ENCODE peak calls at places on chromosomes 2 and 18, in eight cellular contexts. One of them, this sample, is unnamed.

GRCh38 chr2:10817413-10817812 is 4.8 kb upstream of the PDIA6 start:
- DNase-seq in activated T-helper 1 cell treated with anti-CD3 and anti-CD28 coated beads, Interleukin-2, amount 50 U/mL, for 16 hours: no peak
- DNase-seq in hepatic stellate cell: peak
- DNase-seq in EL: no peak
- DNase-seq in HT1080: no peak
- DNase-seq in activated naive CD4-positive, alpha-beta T cell: no peak
- DNase-seq in H54: no peak
- DNase-seq in M059J: peak
- DNase-seq in this sample: no peak

GRCh38 chr2:88739985-88740600 is 48.6 kb downstream of the RPIA start:
- DNase-seq in hepatic stellate cell: peak
- DNase-seq in HT1080: peak
- DNase-seq in activated naive CD4-positive, alpha-beta T cell: peak
- DNase-seq in activated T-helper 1 cell treated with anti-CD3 and anti-CD28 coated beads, Interleukin-2, amount 50 U/mL, for 16 hours: peak
- DNase-seq in M059J: peak
- DNase-seq in H54: peak
- DNase-seq in EL: peak
- DNase-seq in this sample: no peak

GRCh38 chr18:23231340-23232021 is 96.2 kb downstream of the CABLES1 start:
- DNase-seq in hepatic stellate cell: peak
- DNase-seq in EL: peak
- DNase-seq in M059J: peak
- DNase-seq in activated naive CD4-positive, alpha-beta T cell: peak
- DNase-seq in HT1080: peak
- DNase-seq in H54: no peak
- DNase-seq in activated T-helper 1 cell treated with anti-CD3 and anti-CD28 coated beads, Interleukin-2, amount 50 U/mL, for 16 hours: peak
- DNase-seq in this sample: no peak

GRCh38 chr2:231190531-231191197 is 7.8 kb upstream of the ARMC9 start:
- DNase-seq in activated T-helper 1 cell treated with anti-CD3 and anti-CD28 coated beads, Interleukin-2, amount 50 U/mL, for 16 hours: no peak
- DNase-seq in M059J: peak
- DNase-seq in H54: peak
- DNase-seq in HT1080: no peak
- DNase-seq in activated naive CD4-positive, alpha-beta T cell: no peak
- DNase-seq in hepatic stellate cell: peak
- DNase-seq in EL: no peak
- DNase-seq in this sample: no peak

GRCh38 chr18:3425030-3425429 is 24.9 kb upstream of the TGIF1 start:
- DNase-seq in M059J: no peak
- DNase-seq in HT1080: no peak
- DNase-seq in activated T-helper 1 cell treated with anti-CD3 and anti-CD28 coated beads, Interleukin-2, amount 50 U/mL, for 16 hours: no peak
- DNase-seq in hepatic stellate cell: no peak
- DNase-seq in EL: no peak
- DNase-seq in H54: no peak
- DNase-seq in activated naive CD4-positive, alpha-beta T cell: no peak
- DNase-seq in this sample: no peak

GRCh38 chr2:118090387-118091139 is 2.3 kb downstream of the INSIG2 start:
- DNase-seq in HT1080: no peak
- DNase-seq in hepatic stellate cell: no peak
- DNase-seq in H54: no peak
- DNase-seq in activated T-helper 1 cell treated with anti-CD3 and anti-CD28 coated beads, Interleukin-2, amount 50 U/mL, for 16 hours: no peak
- DNase-seq in M059J: no peak
- DNase-seq in EL: no peak
- DNase-seq in activated naive CD4-positive, alpha-beta T cell: no peak
- DNase-seq in this sample: no peak

GRCh38 chr2:180742809-180743208 is 237.6 kb upstream of the UBE2E3 start:
- DNase-seq in activated T-helper 1 cell treated with anti-CD3 and anti-CD28 coated beads, Interleukin-2, amount 50 U/mL, for 16 hours: no peak
- DNase-seq in hepatic stellate cell: no peak
- DNase-seq in H54: no peak
- DNase-seq in HT1080: peak
- DNase-seq in activated naive CD4-positive, alpha-beta T cell: no peak
- DNase-seq in EL: peak
- DNase-seq in M059J: peak
- DNase-seq in this sample: no peak

GRCh38 chr2:237931205-237931721 is 35.6 kb upstream of the UBE2F start:
- DNase-seq in H54: no peak
- DNase-seq in hepatic stellate cell: peak
- DNase-seq in M059J: no peak
- DNase-seq in EL: peak
- DNase-seq in HT1080: no peak
- DNase-seq in activated naive CD4-positive, alpha-beta T cell: no peak
- DNase-seq in activated T-helper 1 cell treated with anti-CD3 and anti-CD28 coated beads, Interleukin-2, amount 50 U/mL, for 16 hours: no peak
- DNase-seq in this sample: no peak

GRCh38 chr18:58781627-58782194 is 83.0 kb upstream of the ZNF532 start:
- DNase-seq in H54: peak
- DNase-seq in M059J: peak
- DNase-seq in activated naive CD4-positive, alpha-beta T cell: peak
- DNase-seq in activated T-helper 1 cell treated with anti-CD3 and anti-CD28 coated beads, Interleukin-2, amount 50 U/mL, for 16 hours: peak
- DNase-seq in EL: peak
- DNase-seq in hepatic stellate cell: peak
- DNase-seq in HT1080: peak
- DNase-seq in this sample: no peak

GRCh38 chr2:10028988-10029874 is 14.1 kb upstream of the KLF11 start:
- DNase-seq in activated T-helper 1 cell treated with anti-CD3 and anti-CD28 coated beads, Interleukin-2, amount 50 U/mL, for 16 hours: no peak
- DNase-seq in activated naive CD4-positive, alpha-beta T cell: peak
- DNase-seq in hepatic stellate cell: no peak
- DNase-seq in M059J: no peak
- DNase-seq in H54: peak
- DNase-seq in HT1080: peak
- DNase-seq in EL: no peak
- DNase-seq in this sample: peak

GRCh38 chr18:77766421-77766820 is 516.8 kb downstream of the GALR1 start:
- DNase-seq in EL: no peak
- DNase-seq in M059J: no peak
- DNase-seq in HT1080: no peak
- DNase-seq in activated naive CD4-positive, alpha-beta T cell: no peak
- DNase-seq in H54: no peak
- DNase-seq in activated T-helper 1 cell treated with anti-CD3 and anti-CD28 coated beads, Interleukin-2, amount 50 U/mL, for 16 hours: no peak
- DNase-seq in hepatic stellate cell: no peak
- DNase-seq in this sample: no peak

GRCh38 chr2:73972846-73973245 is 11.9 kb upstream of the TET3 start:
- DNase-seq in EL: no peak
- DNase-seq in M059J: no peak
- DNase-seq in activated T-helper 1 cell treated with anti-CD3 and anti-CD28 coated beads, Interleukin-2, amount 50 U/mL, for 16 hours: no peak
- DNase-seq in activated naive CD4-positive, alpha-beta T cell: no peak
- DNase-seq in HT1080: no peak
- DNase-seq in hepatic stellate cell: no peak
- DNase-seq in H54: no peak
- DNase-seq in this sample: no peak

GRCh38 chr2:112679484-112679883 is 33.7 kb downstream of the SLC20A1 start:
- DNase-seq in activated T-helper 1 cell treated with anti-CD3 and anti-CD28 coated beads, Interleukin-2, amount 50 U/mL, for 16 hours: no peak
- DNase-seq in M059J: peak
- DNase-seq in hepatic stellate cell: no peak
- DNase-seq in EL: peak
- DNase-seq in HT1080: peak
- DNase-seq in H54: peak
- DNase-seq in activated naive CD4-positive, alpha-beta T cell: no peak
- DNase-seq in this sample: no peak

GRCh38 chr2:105872142-105872728 is 127.5 kb downstream of the NCK2 start:
- DNase-seq in hepatic stellate cell: no peak
- DNase-seq in H54: no peak
- DNase-seq in activated naive CD4-positive, alpha-beta T cell: no peak
- DNase-seq in M059J: no peak
- DNase-seq in activated T-helper 1 cell treated with anti-CD3 and anti-CD28 coated beads, Interleukin-2, amount 50 U/mL, for 16 hours: no peak
- DNase-seq in HT1080: no peak
- DNase-seq in EL: no peak
- DNase-seq in this sample: no peak

GRCh38 chr2:178761759-178762371 is 45.4 kb downstream of the TTN start:
- DNase-seq in H54: no peak
- DNase-seq in HT1080: peak
- DNase-seq in activated T-helper 1 cell treated with anti-CD3 and anti-CD28 coated beads, Interleukin-2, amount 50 U/mL, for 16 hours: no peak
- DNase-seq in hepatic stellate cell: no peak
- DNase-seq in activated naive CD4-positive, alpha-beta T cell: no peak
- DNase-seq in M059J: peak
- DNase-seq in EL: peak
- DNase-seq in this sample: peak

GRCh38 chr2:163878718-163879117 is 142.9 kb upstream of the FIGN start:
- DNase-seq in H54: no peak
- DNase-seq in HT1080: peak
- DNase-seq in activated T-helper 1 cell treated with anti-CD3 and anti-CD28 coated beads, Interleukin-2, amount 50 U/mL, for 16 hours: no peak
- DNase-seq in M059J: peak
- DNase-seq in activated naive CD4-positive, alpha-beta T cell: no peak
- DNase-seq in EL: peak
- DNase-seq in hepatic stellate cell: no peak
- DNase-seq in this sample: no peak

GRCh38 chr18:38307919-38308318 is 742.3 kb upstream of the CELF4 start:
- DNase-seq in H54: no peak
- DNase-seq in M059J: no peak
- DNase-seq in EL: no peak
- DNase-seq in activated naive CD4-positive, alpha-beta T cell: no peak
- DNase-seq in hepatic stellate cell: no peak
- DNase-seq in HT1080: no peak
- DNase-seq in activated T-helper 1 cell treated with anti-CD3 and anti-CD28 coated beads, Interleukin-2, amount 50 U/mL, for 16 hours: no peak
- DNase-seq in this sample: no peak

GRCh38 chr2:231369580-231370428 is 25.7 kb upstream of the B3GNT7 start:
- DNase-seq in H54: no peak
- DNase-seq in EL: no peak
- DNase-seq in M059J: no peak
- DNase-seq in activated T-helper 1 cell treated with anti-CD3 and anti-CD28 coated beads, Interleukin-2, amount 50 U/mL, for 16 hours: no peak
- DNase-seq in HT1080: no peak
- DNase-seq in activated naive CD4-positive, alpha-beta T cell: no peak
- DNase-seq in hepatic stellate cell: no peak
- DNase-seq in this sample: no peak

GRCh38 chr2:98615481-98615880 is 7.1 kb downstream of the UNC50 start:
- DNase-seq in activated T-helper 1 cell treated with anti-CD3 and anti-CD28 coated beads, Interleukin-2, amount 50 U/mL, for 16 hours: no peak
- DNase-seq in hepatic stellate cell: no peak
- DNase-seq in HT1080: no peak
- DNase-seq in activated naive CD4-positive, alpha-beta T cell: no peak
- DNase-seq in H54: no peak
- DNase-seq in M059J: no peak
- DNase-seq in EL: no peak
- DNase-seq in this sample: no peak

GRCh38 chr18:24446953-24447537 is 13.4 kb upstream of the HRH4 start:
- DNase-seq in hepatic stellate cell: no peak
- DNase-seq in activated naive CD4-positive, alpha-beta T cell: no peak
- DNase-seq in M059J: peak
- DNase-seq in EL: no peak
- DNase-seq in activated T-helper 1 cell treated with anti-CD3 and anti-CD28 coated beads, Interleukin-2, amount 50 U/mL, for 16 hours: no peak
- DNase-seq in HT1080: no peak
- DNase-seq in H54: no peak
- DNase-seq in this sample: no peak

GRCh38 chr2:192016265-192016664 is 169.4 kb upstream of the CAVIN2 start:
- DNase-seq in HT1080: peak
- DNase-seq in hepatic stellate cell: no peak
- DNase-seq in EL: peak
- DNase-seq in M059J: peak
- DNase-seq in H54: peak
- DNase-seq in activated T-helper 1 cell treated with anti-CD3 and anti-CD28 coated beads, Interleukin-2, amount 50 U/mL, for 16 hours: no peak
- DNase-seq in activated naive CD4-positive, alpha-beta T cell: no peak
- DNase-seq in this sample: no peak

GRCh38 chr2:70396589-70396988 is 94.7 kb upstream of the FAM136A start:
- DNase-seq in HT1080: no peak
- DNase-seq in H54: no peak
- DNase-seq in activated naive CD4-positive, alpha-beta T cell: no peak
- DNase-seq in activated T-helper 1 cell treated with anti-CD3 and anti-CD28 coated beads, Interleukin-2, amount 50 U/mL, for 16 hours: no peak
- DNase-seq in EL: no peak
- DNase-seq in M059J: no peak
- DNase-seq in hepatic stellate cell: no peak
- DNase-seq in this sample: no peak

GRCh38 chr18:50287028-50287440 is 458 bp downstream of the CXXC1 start:
- DNase-seq in activated naive CD4-positive, alpha-beta T cell: no peak
- DNase-seq in HT1080: no peak
- DNase-seq in activated T-helper 1 cell treated with anti-CD3 and anti-CD28 coated beads, Interleukin-2, amount 50 U/mL, for 16 hours: no peak
- DNase-seq in M059J: no peak
- DNase-seq in hepatic stellate cell: no peak
- DNase-seq in EL: no peak
- DNase-seq in H54: no peak
- DNase-seq in this sample: no peak

GRCh38 chr2:39377226-39377939 is 59.7 kb downstream of the MAP4K3 start:
- DNase-seq in hepatic stellate cell: no peak
- DNase-seq in H54: no peak
- DNase-seq in HT1080: no peak
- DNase-seq in activated naive CD4-positive, alpha-beta T cell: no peak
- DNase-seq in activated T-helper 1 cell treated with anti-CD3 and anti-CD28 coated beads, Interleukin-2, amount 50 U/mL, for 16 hours: no peak
- DNase-seq in EL: no peak
- DNase-seq in M059J: no peak
- DNase-seq in this sample: no peak

GRCh38 chr2:176653856-176654443 is 384.7 kb downstream of the MTX2 start:
- DNase-seq in HT1080: peak
- DNase-seq in activated T-helper 1 cell treated with anti-CD3 and anti-CD28 coated beads, Interleukin-2, amount 50 U/mL, for 16 hours: no peak
- DNase-seq in hepatic stellate cell: peak
- DNase-seq in EL: peak
- DNase-seq in M059J: peak
- DNase-seq in activated naive CD4-positive, alpha-beta T cell: no peak
- DNase-seq in H54: no peak
- DNase-seq in this sample: no peak

This sample was measured in 8988T.